ENCODE peak calls at places on chromosomes 1 and 21, in four cellular contexts. P is EL, Z is WERI-Rb-1, E is lower leg skin. L is an unnamed sample.

GRCh38 chr1:207027921-207028320 is 4.6 kb downstream of the C1orf116 start:
- DNase-seq in P (no peak), Z (no peak), E (no peak), L (no peak)

GRCh38 chr1:1990222-1990621 is 13.4 kb downstream of the CFAP74 start:
- DNase-seq in P (no peak), Z (no peak), E (peak; percentile 19), L (no peak)

GRCh38 chr1:12454406-12455391 is 163.3 kb downstream of the DHRS3 start:
- DNase-seq in P (peak; percentile 62), Z (no peak), E (peak; percentile 81), L (peak; percentile 49)

GRCh38 chr1:27366411-27367159 is at the start of gene MAP3K6:
- DNase-seq in P (peak; percentile 88), Z (peak; percentile 86), E (peak; percentile 93), L (peak; percentile 92)

GRCh38 chr1:235631816-235632215 is 17.8 kb downstream of the GNG4 start:
- DNase-seq in P (no peak), Z (no peak), E (no peak), L (peak; percentile 55)

GRCh38 chr21:46048926-46049889 is 48.7 kb upstream of the COL6A2 start:
- DNase-seq in P (peak; percentile 100), Z (no peak), E (peak; percentile 91), L (peak; percentile 75)

GRCh38 chr1:230308039-230308438 is 118.1 kb downstream of the PGBD5 start:
- DNase-seq in P (peak; percentile 64), Z (no peak), E (peak; percentile 29), L (no peak)

GRCh38 chr1:170162385-170163226 is 16.8 kb downstream of the NTMT2 start:
- DNase-seq in P (peak; percentile 91), Z (peak; percentile 31), E (peak; percentile 17), L (peak; percentile 97)

GRCh38 chr1:192550922-192551534 is 24.5 kb upstream of the RGS1 start:
- DNase-seq in P (peak; percentile 84), Z (no peak), E (no peak), L (no peak)

GRCh38 chr1:22639286-22639685 is 2.9 kb downstream of the C1QA start:
- DNase-seq in P (peak; percentile 58), Z (peak; percentile 80), E (no peak), L (peak; percentile 70)

GRCh38 chr1:228900993-228901392 is 165.7 kb downstream of the RHOU start:
- DNase-seq in P (no peak), Z (no peak), E (no peak), L (no peak)

GRCh38 chr1:240465531-240465940 is 146.4 kb downstream of the GREM2 start:
- DNase-seq in P (no peak), Z (no peak), E (no peak), L (peak; percentile 85)

GRCh38 chr1:78153092-78153736 is 107.4 kb downstream of the GIPC2 start:
- DNase-seq in P (no peak), Z (no peak), E (no peak), L (no peak)

GRCh38 chr1:52341861-52342260 is 24.1 kb downstream of the CC2D1B start:
- DNase-seq in P (no peak), Z (no peak), E (no peak), L (peak; percentile 18)

GRCh38 chr1:47317841-47318240 is 3.9 kb upstream of the STIL start:
- DNase-seq in P (peak; percentile 83), Z (no peak), E (no peak), L (peak; percentile 98)

GRCh38 chr1:162145280-162145965 is 75.9 kb downstream of the NOS1AP start:
- DNase-seq in P (no peak), Z (peak; percentile 90), E (no peak), L (peak; percentile 54)

GRCh38 chr1:94522304-94522703 is 19.3 kb downstream of the F3 start:
- DNase-seq in P (peak; percentile 66), Z (peak; percentile 22), E (no peak), L (no peak)

GRCh38 chr1:87951852-87952251 is 623.2 kb downstream of the LMO4 start:
- DNase-seq in P (no peak), Z (peak; percentile 15), E (no peak), L (no peak)

L was measured in islet precursor cell.